ENCODE peak calls at places on chromosomes 7 and 10, in ten cellular contexts. I is fibroblast of mammary gland, L is EL, K is OCI-LY7, U is AG04449, N is ELR, X is IMR-90, P is mesothelial cell of epicardium, C is upper lobe of left lung, T is GM23248. V is an unnamed sample.

GRCh38 chr7:80002865-80003264 is 131.8 kb upstream of the GNAI1 start:
- DNase-seq in P (no peak), C (no peak), U (no peak), T (peak), K (no peak), X (peak), I (no peak), N (peak), L (peak), V (no peak)

GRCh38 chr10:35161906-35162305 is 35.3 kb downstream of the CREM start:
- DNase-seq in P (no peak), C (no peak), I (no peak), K (no peak), N (no peak), L (no peak), T (no peak), U (no peak), X (no peak), V (no peak)

GRCh38 chr7:55133630-55134392 is 115.0 kb downstream of the EGFR start:
- DNase-seq in C (peak), I (peak), K (no peak), T (peak), N (peak), U (peak), P (no peak), L (peak), X (peak), V (peak)

GRCh38 chr10:71880425-71881306 is 29.6 kb upstream of the PSAP start:
- DNase-seq in U (no peak), C (peak), N (no peak), L (no peak), T (peak), I (no peak), P (no peak), K (no peak), X (no peak), V (no peak)

GRCh38 chr7:131557521-131558385 is 1.3 kb upstream of the PODXL start:
- DNase-seq in L (no peak), I (no peak), P (no peak), X (no peak), C (no peak), K (no peak), U (no peak), T (peak), N (peak), V (peak)

GRCh38 chr7:7889791-7890568 is 78.6 kb upstream of the GLCCI1 start:
- DNase-seq in C (no peak), K (no peak), N (peak), U (no peak), I (no peak), P (no peak), T (peak), L (no peak), X (peak), V (no peak)

GRCh38 chr10:373015-373414 is 237.8 kb downstream of the ZMYND11 start:
- DNase-seq in X (peak), T (peak), P (no peak), N (no peak), C (no peak), I (peak), U (no peak), K (no peak), L (no peak), V (peak)

GRCh38 chr10:99667108-99667751 is 7.9 kb downstream of the ENTPD7 start:
- DNase-seq in U (no peak), T (peak), C (no peak), L (peak), X (peak), P (no peak), K (no peak), N (peak), I (peak), V (peak)

GRCh38 chr7:27147211-27148030 is at the start of gene HOXA6:
- DNase-seq in T (peak), L (no peak), P (no peak), C (no peak), I (peak), U (no peak), X (peak), N (no peak), K (no peak), V (no peak)

GRCh38 chr7:50393076-50393475 is 57.1 kb downstream of the FIGNL1 start:
- DNase-seq in U (no peak), N (no peak), X (no peak), I (no peak), C (no peak), K (no peak), P (no peak), L (no peak), T (no peak), V (no peak)

GRCh38 chr10:92290076-92290836 is 622 bp downstream of the CPEB3 start:
- DNase-seq in K (peak), I (peak), P (peak), X (peak), N (peak), U (no peak), C (peak), L (peak), T (peak), V (peak)

GRCh38 chr7:24966802-24967201 is 13.2 kb downstream of the OSBPL3 start:
- DNase-seq in L (no peak), C (no peak), U (no peak), N (peak), T (no peak), K (no peak), X (peak), I (no peak), P (no peak), V (peak)

GRCh38 chr7:45988405-45989057 is 67.5 kb upstream of the IGFBP3 start:
- DNase-seq in L (no peak), P (no peak), C (no peak), I (no peak), N (peak), X (no peak), U (no peak), T (no peak), K (no peak), V (no peak)

GRCh38 chr10:132341017-132341416 is 9.0 kb downstream of the LRRC27 start:
- DNase-seq in X (no peak), N (no peak), L (no peak), I (no peak), U (no peak), T (no peak), P (no peak), K (peak), C (no peak), V (no peak)

V was measured in fibroblast of the aortic adventitia.